ENCODE peak calls at places on chromosomes 11 and 22, in five cellular contexts. F, O, Z, A and X are unnamed samples.

GRCh38 chr11:123186291-123186690 is 8.8 kb downstream of the CLMP start:
- DNase-seq in F (no peak), A (no peak), Z (no peak), O (no peak), X (no peak)

GRCh38 chr22:44342347-44342956 is 29.7 kb upstream of the SHISAL1 start:
- DNase-seq in Z (no peak), A (no peak), F (no peak), O (no peak), X (no peak)

GRCh38 chr22:20946080-20946986 is 20.7 kb upstream of the AIFM3 start:
- DNase-seq in A (no peak), Z (no peak), O (no peak), F (no peak), X (peak; percentile 17)

GRCh38 chr22:49365910-49366309 is 461.8 kb downstream of the BRD1 start:
- DNase-seq in F (no peak), O (no peak), Z (no peak), A (no peak), X (no peak)

GRCh38 chr22:31488988-31489617 is 539 bp downstream of the EIF4ENIF1 start:
- DNase-seq in Z (peak; percentile 31), O (peak; percentile 67), F (peak; percentile 63), A (no peak), X (no peak)

GRCh38 chr22:46891382-46891951 is 129.0 kb downstream of the TBC1D22A start:
- DNase-seq in F (no peak), Z (no peak), A (no peak), O (no peak), X (no peak)

GRCh38 chr11:69771466-69771865 is 3.7 kb downstream of the FGF4 start:
- DNase-seq in Z (no peak), A (no peak), F (no peak), O (no peak), X (no peak)

GRCh38 chr11:7668911-7669310 is 4.4 kb downstream of the CYB5R2 start:
- DNase-seq in O (no peak), F (no peak), A (no peak), Z (no peak), X (no peak)

GRCh38 chr11:7637447-7638157 is 35.7 kb downstream of the CYB5R2 start:
- DNase-seq in A (no peak), F (no peak), O (no peak), Z (no peak), X (peak; percentile 66)

GRCh38 chr22:22176929-22177616 is 67.5 kb upstream of the VPREB1 start:
- DNase-seq in O (no peak), Z (no peak), F (no peak), A (no peak), X (no peak)

GRCh38 chr11:129950319-129951034 is 52.2 kb downstream of the PRDM10 start:
- DNase-seq in F (no peak), Z (no peak), A (no peak), O (no peak), X (no peak)

GRCh38 chr11:60872952-60873524 is 5.7 kb downstream of the ZP1 start:
- DNase-seq in O (no peak), A (no peak), Z (no peak), F (no peak), X (peak; percentile 68)

GRCh38 chr11:112837162-112837826 is 123.9 kb upstream of the NCAM1 start:
- DNase-seq in F (no peak), A (no peak), Z (no peak), O (no peak), X (no peak)

GRCh38 chr11:45871638-45872037 is 13.8 kb upstream of the MAPK8IP1 start:
- DNase-seq in A (no peak), Z (no peak), O (no peak), F (no peak), X (no peak)

GRCh38 chr11:42974510-42974909 is 337.3 kb upstream of the API5 start:
- DNase-seq in A (no peak), F (no peak), Z (no peak), O (no peak), X (no peak)

GRCh38 chr22:38203090-38203810 is 1.5 kb downstream of the MAFF start:
- DNase-seq in Z (no peak), F (peak; percentile 66), A (no peak), O (peak; percentile 42), X (no peak)

GRCh38 chr11:131392528-131393255 is 22.3 kb downstream of the NTM start:
- DNase-seq in Z (no peak), F (no peak), O (no peak), A (no peak), X (no peak)

GRCh38 chr22:31923761-31924160 is 20.6 kb upstream of the YWHAH start:
- DNase-seq in Z (no peak), O (peak; percentile 45), A (no peak), F (no peak), X (no peak)

GRCh38 chr22:47163876-47164513 is 401.5 kb downstream of the TBC1D22A start:
- DNase-seq in A (no peak), F (no peak), O (no peak), Z (peak; percentile 9), X (no peak)

GRCh38 chr22:46835693-46836092 is 73.2 kb downstream of the TBC1D22A start:
- DNase-seq in Z (no peak), A (no peak), F (no peak), O (no peak), X (no peak)

GRCh38 chr11:61353109-61354067 is 8.3 kb downstream of the CYB561A3 start:
- DNase-seq in F (no peak), A (no peak), Z (no peak), O (no peak), X (no peak)

GRCh38 chr22:42077486-42078125 is 1.9 kb upstream of the SMDT1 start:
- DNase-seq in Z (no peak), O (no peak), A (no peak), F (no peak), X (no peak)

GRCh38 chr11:13680501-13681264 is 12.2 kb downstream of the FAR1 start:
- DNase-seq in F (no peak), Z (no peak), A (no peak), O (no peak), X (no peak)
- TF ChIP-seq CTCF in F (no peak), Z (no peak), A (no peak), O (no peak), X (no peak)

GRCh38 chr11:91495837-91496236 is 728.8 kb upstream of the FAT3 start:
- DNase-seq in Z (no peak), O (no peak), A (no peak), F (no peak), X (no peak)
- TF ChIP-seq CTCF in Z (no peak), O (no peak), A (no peak), F (no peak), X (no peak)

DNA sequence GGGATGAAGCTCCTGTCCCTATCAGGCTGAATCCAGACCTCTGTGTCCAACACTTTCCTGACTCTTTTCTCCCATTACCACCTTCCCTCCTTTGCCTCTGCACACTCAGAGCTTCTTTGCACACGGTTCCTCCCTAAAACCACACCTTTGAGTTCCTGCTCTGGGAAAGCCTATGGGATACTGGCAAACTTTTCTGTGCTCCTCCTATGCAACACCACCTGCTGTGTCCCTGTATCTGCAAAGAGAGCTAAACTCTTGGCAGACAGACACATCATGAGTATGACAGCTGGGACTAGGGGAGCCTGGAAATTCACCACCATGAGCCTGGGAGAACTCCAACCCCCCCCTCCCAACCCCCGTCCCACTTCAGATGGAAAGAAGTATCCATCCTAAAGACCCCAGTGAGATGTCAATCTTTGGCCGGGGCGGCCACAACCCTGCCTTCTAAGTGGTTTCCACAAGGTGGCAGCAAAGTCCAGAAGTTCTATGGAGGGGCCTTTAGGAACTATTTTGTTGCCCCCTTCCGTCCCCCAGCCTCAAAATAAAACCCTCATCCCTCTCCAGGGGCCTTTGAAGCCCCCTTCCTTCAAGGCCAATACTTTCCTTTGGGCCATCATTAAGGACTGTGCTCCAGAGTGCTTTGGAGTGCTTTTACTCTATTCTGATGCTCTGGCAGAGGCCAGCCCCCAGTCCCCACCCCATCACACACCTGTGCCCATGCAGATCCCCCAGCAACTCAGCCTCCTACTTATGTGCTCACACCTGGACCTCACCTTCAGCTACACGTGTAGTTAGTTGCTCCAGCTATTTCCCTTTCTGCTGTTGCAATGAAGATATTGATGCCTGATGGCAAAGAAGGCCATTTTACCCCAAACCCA is 19.4 kb downstream of the HTR3A start:
- DNase-seq in O (peak; percentile 68), F (peak; percentile 51), Z (peak; percentile 61), A (peak; percentile 37), X (no peak)
- TF ChIP-seq CTCF in O (peak; percentile 63), F (peak; percentile 62), Z (peak; percentile 86), A (peak; percentile 64), X (peak; percentile 82)

GRCh38 chr11:85809881-85810280 is 1.1 kb downstream of the SYTL2 start:
- DNase-seq in O (peak; percentile 33), Z (peak; percentile 37), F (peak; percentile 27), A (no peak), X (peak; percentile 29)

GRCh38 chr11:85810521-85810870 is 445 bp downstream of the SYTL2 start:
- DNase-seq in Z (no peak), O (peak; percentile 7), F (no peak), A (no peak), X (no peak)

GRCh38 chr11:85811624-85812023 is 683 bp upstream of the SYTL2 start:
- DNase-seq in Z (no peak), A (no peak), F (no peak), O (no peak), X (no peak)

GRCh38 chr11:85809191-85809590 is 1.8 kb downstream of the SYTL2 start:
- DNase-seq in O (no peak), F (peak; percentile 32), A (no peak), Z (no peak), X (no peak)

DNA sequence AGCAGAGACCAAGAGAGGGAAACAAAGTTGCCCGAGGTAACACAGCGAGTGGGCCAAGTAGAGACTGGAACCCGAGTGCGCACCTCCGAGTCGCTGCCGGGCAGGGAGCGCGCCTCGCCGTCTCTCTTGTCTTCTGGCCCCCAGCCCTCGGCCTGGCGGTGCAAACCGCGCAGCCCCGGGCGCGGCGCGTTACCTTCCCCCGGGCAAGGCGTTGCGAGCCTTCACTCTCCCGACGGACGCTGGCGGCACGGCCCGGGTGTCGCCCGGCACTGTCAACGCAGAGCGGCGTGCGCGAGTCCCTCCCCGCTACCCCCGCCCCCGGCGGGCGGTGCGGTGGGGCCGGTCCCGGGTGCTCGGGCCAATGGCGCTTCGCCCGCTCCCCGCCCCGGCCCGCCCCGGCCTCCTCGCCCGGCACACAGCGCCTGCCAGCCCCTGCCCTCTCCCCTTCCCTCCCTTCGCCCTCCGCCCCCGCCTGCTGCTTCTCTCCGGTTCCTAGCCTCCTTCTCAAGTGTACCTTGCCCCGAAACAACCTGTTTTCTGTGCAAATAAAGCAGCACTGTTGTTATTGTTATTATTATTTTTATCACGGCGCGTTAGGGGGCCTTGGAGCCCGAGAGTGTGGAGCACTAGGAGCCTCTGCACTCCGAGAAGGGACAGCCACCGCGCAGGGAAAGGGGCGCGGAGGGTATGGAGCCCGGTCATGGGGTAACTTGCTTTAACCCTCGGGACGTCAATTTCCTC is at the start of gene SYTL2:
- DNase-seq in A (peak; percentile 75), F (peak; percentile 79), Z (peak; percentile 56), O (peak; percentile 81), X (no peak)
- TF ChIP-seq CTCF in A (no peak), F (no peak), Z (no peak), O (no peak), X (peak; percentile 19)

GRCh38 chr22:27843441-27843840 is 41.9 kb upstream of the MN1 start:
- DNase-seq in O (no peak), A (no peak), F (no peak), Z (no peak), X (no peak)
- TF ChIP-seq CTCF in O (no peak), A (no peak), F (no peak), Z (no peak), X (no peak)

DNA sequence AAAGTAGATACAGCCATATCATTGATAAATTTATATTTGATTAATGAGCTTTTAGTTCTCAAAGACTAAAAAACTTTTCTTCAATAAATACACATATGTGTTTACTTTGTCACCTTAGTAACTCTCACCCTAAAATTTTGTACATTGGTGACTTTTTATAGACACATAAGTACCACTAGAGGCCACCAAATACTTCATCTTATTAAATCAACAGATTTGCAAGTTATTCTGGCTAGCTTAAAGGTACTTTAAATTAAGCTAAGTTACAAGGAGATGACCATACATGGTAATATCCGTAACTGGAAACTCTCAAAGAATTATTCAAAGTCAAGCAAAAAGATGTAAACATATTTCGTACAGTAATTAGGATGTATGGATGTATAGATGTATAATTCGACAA is 112.2 kb downstream of the SBF2 start:
- DNase-seq in A (peak; percentile 8), O (no peak), Z (no peak), F (peak; percentile 6), X (peak; percentile 66)
- TF ChIP-seq CTCF in A (peak; percentile 38), O (no peak), Z (peak; percentile 53), F (no peak), X (peak; percentile 76)